ENCODE peak calls at places on chromosome 14, in five cellular contexts. J is SK-N-MC, T is NCI-H82, H is pons, Z is endodermal cell. P is an unnamed sample.
A peak's percentile ranks its signal among the peaks of the same experiment; 100 is the strongest.

GRCh38 chr14:106813477-106813823 is 1287.1 kb downstream of the TMEM121 start:
- DNase-seq in J (no peak), T (no peak), H (no peak), Z (no peak), P (no peak)

GRCh38 chr14:50860478-50861086 is 11.3 kb upstream of the ABHD12B start:
- DNase-seq in J (peak; percentile 52), T (peak; percentile 87), H (peak; percentile 88), Z (peak; percentile 96), P (peak; percentile 81)

GRCh38 chr14:29486132-29486531 is 441.5 kb downstream of the PRKD1 start:
- DNase-seq in J (no peak), T (no peak), H (no peak), Z (no peak), P (no peak)

GRCh38 chr14:76086636-76087035 is 65.1 kb upstream of the GPATCH2L start:
- DNase-seq in J (no peak), T (peak; percentile 89), H (peak; percentile 82), Z (no peak), P (no peak)

GRCh38 chr14:103061482-103061976 is 4.2 kb upstream of the CDC42BPB start:
- DNase-seq in J (no peak), T (no peak), H (no peak), Z (no peak), P (no peak)

GRCh38 chr14:95547272-95547625 is 12.4 kb downstream of the GLRX5 start:
- DNase-seq in J (no peak), T (no peak), H (no peak), Z (peak; percentile 58), P (no peak)

GRCh38 chr14:92382677-92383076 is 59.7 kb downstream of the SLC24A4 start:
- DNase-seq in J (no peak), T (no peak), H (no peak), Z (peak; percentile 67), P (no peak)

GRCh38 chr14:79044894-79045624 is 874.9 kb downstream of the NRXN3 start:
- DNase-seq in J (no peak), T (no peak), H (no peak), Z (peak; percentile 59), P (peak; percentile 88)

GRCh38 chr14:87896393-87897380 is 96.3 kb downstream of the GALC start:
- DNase-seq in J (peak; percentile 87), T (peak; percentile 83), H (peak; percentile 78), Z (no peak), P (peak; percentile 56)

GRCh38 chr14:56325251-56325839 is 207.1 kb downstream of the PELI2 start:
- DNase-seq in J (no peak), T (no peak), H (no peak), Z (no peak), P (peak; percentile 55)

GRCh38 chr14:67729072-67729561 is 27.4 kb downstream of the RDH12 start:
- DNase-seq in J (no peak), T (no peak), H (no peak), Z (peak; percentile 86), P (no peak)

GRCh38 chr14:34070917-34071407 is 120.1 kb upstream of the EGLN3 start:
- DNase-seq in J (no peak), T (peak; percentile 57), H (no peak), Z (no peak), P (no peak)

GRCh38 chr14:77681196-77682157 is 26.3 kb downstream of the ALKBH1 start:
- DNase-seq in J (no peak), T (no peak), H (no peak), Z (no peak), P (peak; percentile 25)

GRCh38 chr14:99389171-99389826 is 91.4 kb downstream of the SETD3 start:
- DNase-seq in J (no peak), T (peak; percentile 81), H (no peak), Z (peak; percentile 92), P (peak; percentile 10)

P was measured in IMR-90.